ENCODE peak calls at places on chromosomes 16 and 17, in five cellular contexts. O, V, S, F and R are unnamed samples.
A peak's percentile ranks its signal among the peaks of the same experiment; 100 is the strongest.

GRCh38 chr17:34892864-34893263 is 68.4 kb downstream of the CCT6B start:
- DNase-seq in O (no peak), V (no peak), S (no peak), F (peak; percentile 14), R (no peak)

GRCh38 chr16:78257376-78257728 is 157.9 kb downstream of the WWOX start:
- DNase-seq in O (no peak), V (no peak), S (no peak), F (no peak), R (no peak)

GRCh38 chr17:39114744-39115534 is 36.5 kb downstream of the PLXDC1 start:
- DNase-seq in O (peak; percentile 23), V (peak; percentile 41), S (no peak), F (peak; percentile 45), R (no peak)

GRCh38 chr17:70059076-70059475 is 15.9 kb upstream of the KCNJ16 start:
- DNase-seq in O (no peak), V (no peak), S (no peak), F (no peak), R (no peak)

GRCh38 chr16:58912571-58912970 is 178.5 kb upstream of the GOT2 start:
- DNase-seq in O (no peak), V (no peak), S (no peak), F (no peak), R (no peak)

GRCh38 chr17:58756246-58757161 is 850 bp downstream of the PPM1E start:
- DNase-seq in O (no peak), V (no peak), S (no peak), F (peak; percentile 14), R (no peak)

GRCh38 chr16:23535901-23536300 is 21.2 kb downstream of the EARS2 start:
- DNase-seq in O (no peak), V (no peak), S (no peak), F (no peak), R (no peak)

GRCh38 chr16:87721622-87722565 is 43.9 kb downstream of the KLHDC4 start:
- DNase-seq in O (no peak), V (no peak), S (no peak), F (no peak), R (no peak)

GRCh38 chr17:14581181-14581830 is 280.4 kb downstream of the HS3ST3B1 start:
- DNase-seq in O (no peak), V (no peak), S (no peak), F (no peak), R (no peak)

GRCh38 chr16:55302635-55303034 is 21.4 kb upstream of the IRX6 start:
- DNase-seq in O (no peak), V (no peak), S (no peak), F (no peak), R (no peak)

GRCh38 chr16:60230666-60231065 is 1496.5 kb upstream of the GOT2 start:
- DNase-seq in O (no peak), V (no peak), S (no peak), F (no peak), R (no peak)

GRCh38 chr17:7293821-7294613 is 422 bp downstream of the YBX2 start:
- DNase-seq in O (no peak), V (no peak), S (no peak), F (no peak), R (no peak)

GRCh38 chr16:17850626-17851265 is 380.0 kb upstream of the XYLT1 start:
- DNase-seq in O (no peak), V (no peak), S (no peak), F (no peak), R (no peak)

GRCh38 chr16:58022601-58023371 is 2.8 kb upstream of the MMP15 start:
- DNase-seq in O (peak; percentile 48), V (peak; percentile 82), S (no peak), F (peak; percentile 82), R (no peak)

GRCh38 chr17:50346313-50347086 is 574 bp downstream of the XYLT2 start:
- DNase-seq in O (no peak), V (peak; percentile 46), S (no peak), F (peak; percentile 19), R (peak; percentile 81)

GRCh38 chr16:1538804-1539520 is 5.5 kb downstream of the TMEM204 start:
- DNase-seq in O (no peak), V (no peak), S (no peak), F (no peak), R (no peak)

GRCh38 chr17:19335951-19336631 is 26.4 kb downstream of the B9D1 start:
- DNase-seq in O (no peak), V (no peak), S (no peak), F (no peak), R (no peak)

GRCh38 chr16:89491238-89491869 is 993 bp upstream of the ANKRD11 start:
- DNase-seq in O (no peak), V (no peak), S (no peak), F (peak; percentile 40), R (no peak)

GRCh38 chr17:48997827-48998556 is 807 bp downstream of the IGF2BP1 start:
- DNase-seq in O (no peak), V (no peak), S (no peak), F (no peak), R (no peak)

GRCh38 chr17:34703533-34703932 is 124.2 kb downstream of the TMEM132E start:
- DNase-seq in O (no peak), V (no peak), S (no peak), F (peak; percentile 58), R (no peak)

GRCh38 chr16:15835136-15835878 is 21.5 kb downstream of the MYH11 start:
- DNase-seq in O (no peak), V (no peak), S (no peak), F (no peak), R (no peak)

GRCh38 chr17:82105882-82106696 is 8.1 kb upstream of the FASN start:
- DNase-seq in O (no peak), V (peak; percentile 23), S (peak; percentile 48), F (peak; percentile 58), R (peak; percentile 82)

GRCh38 chr17:68591583-68591982 is 9.6 kb downstream of the FAM20A start:
- DNase-seq in O (no peak), V (peak; percentile 71), S (no peak), F (no peak), R (no peak)

GRCh38 chr17:83127431-83128160 is 48.2 kb downstream of the METRNL start:
- DNase-seq in O (no peak), V (no peak), S (no peak), F (no peak), R (no peak)

GRCh38 chr17:50212121-50212843 is 10.9 kb upstream of the COL1A1 start:
- DNase-seq in O (peak; percentile 94), V (peak; percentile 93), S (no peak), F (peak; percentile 89), R (no peak)

GRCh38 chr16:51053805-51054204 is 97.3 kb downstream of the SALL1 start:
- DNase-seq in O (no peak), V (no peak), S (no peak), F (no peak), R (no peak)

GRCh38 chr16:49051626-49052025 is 230.0 kb downstream of the CBLN1 start:
- DNase-seq in O (no peak), V (peak; percentile 20), S (no peak), F (no peak), R (no peak)